ENCODE peak calls at places on chromosomes 11 and 22, in nine cellular contexts. One of them, this sample, is unnamed.
A peak's percentile ranks its signal among the peaks of the same experiment; 100 is the strongest.

GRCh38 chr22:38317237-38317994 is at the start of gene CSNK1E:
- DNase-seq in dorsolateral prefrontal cortex: peak; percentile 74
- DNase-seq in GM13977: peak; percentile 95
- DNase-seq in ovary: peak; percentile 82
- DNase-seq in astrocyte: peak; percentile 23
- DNase-seq in Peyer's patch: peak; percentile 92
- DNase-seq in PC-3: peak; percentile 57
- DNase-seq in colonic mucosa: peak; percentile 84
- DNase-seq in heart right ventricle: peak; percentile 86
- DNase-seq in this sample: peak; percentile 80

GRCh38 chr22:49014227-49015201 is 813.2 kb downstream of the BRD1 start:
- DNase-seq in dorsolateral prefrontal cortex: peak; percentile 20
- DNase-seq in colonic mucosa: peak; percentile 11
- DNase-seq in GM13977: no peak
- DNase-seq in ovary: no peak
- DNase-seq in PC-3: no peak
- DNase-seq in astrocyte: no peak
- DNase-seq in Peyer's patch: no peak
- DNase-seq in heart right ventricle: no peak
- DNase-seq in this sample: no peak

GRCh38 chr22:48493733-48494132 is 1333.9 kb downstream of the BRD1 start:
- DNase-seq in ovary: no peak
- DNase-seq in GM13977: no peak
- DNase-seq in Peyer's patch: peak; percentile 22
- DNase-seq in PC-3: no peak
- DNase-seq in dorsolateral prefrontal cortex: no peak
- DNase-seq in heart right ventricle: no peak
- DNase-seq in astrocyte: no peak
- DNase-seq in colonic mucosa: no peak
- DNase-seq in this sample: no peak

GRCh38 chr11:74169736-74170458 is 905 bp downstream of the C2CD3 start:
- DNase-seq in dorsolateral prefrontal cortex: no peak
- DNase-seq in astrocyte: no peak
- DNase-seq in heart right ventricle: no peak
- DNase-seq in PC-3: no peak
- DNase-seq in colonic mucosa: peak; percentile 20
- DNase-seq in ovary: no peak
- DNase-seq in Peyer's patch: no peak
- DNase-seq in GM13977: no peak
- DNase-seq in this sample: no peak

GRCh38 chr11:119178166-119178680 is 7.1 kb upstream of the NHERF4 start:
- DNase-seq in PC-3: no peak
- DNase-seq in GM13977: no peak
- DNase-seq in astrocyte: no peak
- DNase-seq in ovary: no peak
- DNase-seq in Peyer's patch: no peak
- DNase-seq in heart right ventricle: no peak
- DNase-seq in dorsolateral prefrontal cortex: no peak
- DNase-seq in colonic mucosa: no peak
- DNase-seq in this sample: no peak

GRCh38 chr11:124602193-124602592 is 9.0 kb upstream of the PANX3 start:
- DNase-seq in Peyer's patch: no peak
- DNase-seq in dorsolateral prefrontal cortex: no peak
- DNase-seq in GM13977: no peak
- DNase-seq in PC-3: peak; percentile 92
- DNase-seq in ovary: no peak
- DNase-seq in astrocyte: peak; percentile 39
- DNase-seq in heart right ventricle: no peak
- DNase-seq in colonic mucosa: no peak
- DNase-seq in this sample: no peak

GRCh38 chr11:77148963-77149715 is 21.1 kb downstream of the MYO7A start:
- DNase-seq in GM13977: no peak
- DNase-seq in PC-3: no peak
- DNase-seq in dorsolateral prefrontal cortex: no peak
- DNase-seq in Peyer's patch: no peak
- DNase-seq in astrocyte: no peak
- DNase-seq in heart right ventricle: no peak
- DNase-seq in ovary: no peak
- DNase-seq in colonic mucosa: no peak
- DNase-seq in this sample: no peak

GRCh38 chr11:1869427-1870325 is 16.8 kb downstream of the LSP1 start:
- DNase-seq in Peyer's patch: no peak
- DNase-seq in heart right ventricle: peak; percentile 31
- DNase-seq in PC-3: no peak
- DNase-seq in astrocyte: no peak
- DNase-seq in colonic mucosa: no peak
- DNase-seq in GM13977: no peak
- DNase-seq in dorsolateral prefrontal cortex: no peak
- DNase-seq in ovary: no peak
- DNase-seq in this sample: peak; percentile 50

GRCh38 chr11:64629796-64630562 is 39.0 kb downstream of the SLC22A12 start:
- DNase-seq in colonic mucosa: no peak
- DNase-seq in PC-3: no peak
- DNase-seq in astrocyte: no peak
- DNase-seq in Peyer's patch: no peak
- DNase-seq in ovary: no peak
- DNase-seq in GM13977: no peak
- DNase-seq in heart right ventricle: peak; percentile 34
- DNase-seq in dorsolateral prefrontal cortex: no peak
- DNase-seq in this sample: no peak

GRCh38 chr11:70759846-70760245 is 361.5 kb downstream of the CTTN start:
- DNase-seq in PC-3: no peak
- DNase-seq in astrocyte: no peak
- DNase-seq in heart right ventricle: no peak
- DNase-seq in ovary: no peak
- DNase-seq in Peyer's patch: no peak
- DNase-seq in dorsolateral prefrontal cortex: no peak
- DNase-seq in colonic mucosa: no peak
- DNase-seq in GM13977: no peak
- DNase-seq in this sample: no peak
- TF ChIP-seq CTCF in PC-3: no peak
- TF ChIP-seq CTCF in astrocyte: no peak
- TF ChIP-seq CTCF in heart right ventricle: no peak
- TF ChIP-seq CTCF in ovary: no peak
- TF ChIP-seq CTCF in Peyer's patch: no peak
- TF ChIP-seq CTCF in dorsolateral prefrontal cortex: no peak
- TF ChIP-seq CTCF in colonic mucosa: no peak
- TF ChIP-seq CTCF in GM13977: no peak
- TF ChIP-seq CTCF in this sample: no peak

GRCh38 chr11:39361557-39361956 is 2097.9 kb downstream of the LRRC4C start:
- DNase-seq in PC-3: no peak
- DNase-seq in astrocyte: no peak
- DNase-seq in GM13977: no peak
- DNase-seq in dorsolateral prefrontal cortex: no peak
- DNase-seq in ovary: no peak
- DNase-seq in colonic mucosa: no peak
- DNase-seq in heart right ventricle: no peak
- DNase-seq in Peyer's patch: no peak
- DNase-seq in this sample: no peak

GRCh38 chr11:39367526-39367925 is 2091.9 kb downstream of the LRRC4C start:
- DNase-seq in PC-3: no peak
- DNase-seq in astrocyte: no peak
- DNase-seq in GM13977: no peak
- DNase-seq in heart right ventricle: no peak
- DNase-seq in colonic mucosa: no peak
- DNase-seq in dorsolateral prefrontal cortex: no peak
- DNase-seq in Peyer's patch: no peak
- DNase-seq in ovary: no peak
- DNase-seq in this sample: no peak

GRCh38 chr11:39365809-39366436 is 2093.5 kb downstream of the LRRC4C start:
- DNase-seq in heart right ventricle: no peak
- DNase-seq in Peyer's patch: no peak
- DNase-seq in GM13977: no peak
- DNase-seq in colonic mucosa: no peak
- DNase-seq in ovary: no peak
- DNase-seq in dorsolateral prefrontal cortex: no peak
- DNase-seq in astrocyte: peak; percentile 60
- DNase-seq in PC-3: peak; percentile 75
- DNase-seq in this sample: no peak
- TF ChIP-seq CTCF in heart right ventricle: peak; percentile 32
- TF ChIP-seq CTCF in Peyer's patch: no peak
- TF ChIP-seq CTCF in GM13977: no peak
- TF ChIP-seq CTCF in colonic mucosa: no peak
- TF ChIP-seq CTCF in ovary: no peak
- TF ChIP-seq CTCF in dorsolateral prefrontal cortex: no peak
- TF ChIP-seq CTCF in astrocyte: peak; percentile 36
- TF ChIP-seq CTCF in PC-3: peak; percentile 73
- TF ChIP-seq CTCF in this sample: peak; percentile 4

DNA sequence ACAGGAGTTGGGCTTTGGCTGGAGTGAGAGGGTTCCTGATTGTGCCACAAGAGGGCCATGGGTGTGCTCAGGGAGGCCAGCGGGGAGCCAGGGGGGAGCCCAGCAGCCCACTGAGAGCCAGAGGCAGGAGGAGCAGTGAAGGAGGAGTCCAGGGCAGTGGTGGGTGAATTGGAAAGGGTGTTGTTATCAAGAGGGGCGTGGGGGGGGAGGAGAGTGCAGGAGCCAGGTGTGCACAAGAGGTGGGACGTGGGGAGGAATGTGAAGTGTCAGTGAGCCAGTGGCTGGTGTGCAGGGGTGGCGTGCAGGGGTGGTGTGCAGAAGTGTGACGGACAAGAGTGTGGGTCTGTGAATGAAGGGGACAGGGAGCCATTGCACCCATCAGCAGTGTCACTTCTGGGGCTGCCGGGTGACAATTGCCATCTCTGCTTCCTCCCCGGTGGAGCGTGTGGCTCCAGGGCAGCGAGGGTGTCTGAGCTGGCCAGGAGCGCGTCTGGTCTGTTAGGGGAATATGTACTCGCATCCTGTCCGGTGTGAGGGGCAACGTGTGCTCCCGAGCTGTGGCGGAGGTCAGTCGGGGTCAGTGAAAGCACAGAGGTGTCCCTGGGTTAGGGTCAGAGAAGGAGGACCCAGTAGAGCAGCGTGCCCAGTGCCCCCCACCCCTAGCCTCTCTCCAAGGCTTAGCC is 1.7 kb downstream of the CLCF1 start:
- DNase-seq in dorsolateral prefrontal cortex: no peak
- DNase-seq in PC-3: peak; percentile 62
- DNase-seq in ovary: no peak
- DNase-seq in astrocyte: no peak
- DNase-seq in GM13977: peak; percentile 70
- DNase-seq in colonic mucosa: peak; percentile 57
- DNase-seq in Peyer's patch: peak; percentile 74
- DNase-seq in heart right ventricle: no peak
- DNase-seq in this sample: no peak
- TF ChIP-seq CTCF in dorsolateral prefrontal cortex: no peak
- TF ChIP-seq CTCF in PC-3: peak; percentile 79
- TF ChIP-seq CTCF in ovary: no peak
- TF ChIP-seq CTCF in astrocyte: peak; percentile 37
- TF ChIP-seq CTCF in GM13977: peak; percentile 47
- TF ChIP-seq CTCF in colonic mucosa: no peak
- TF ChIP-seq CTCF in Peyer's patch: peak; percentile 58
- TF ChIP-seq CTCF in heart right ventricle: peak; percentile 43
- TF ChIP-seq CTCF in this sample: no peak

GRCh38 chr11:66639066-66639813 is 737 bp downstream of the RBM4 start:
- DNase-seq in colonic mucosa: no peak
- DNase-seq in PC-3: peak; percentile 41
- DNase-seq in dorsolateral prefrontal cortex: no peak
- DNase-seq in astrocyte: peak; percentile 22
- DNase-seq in heart right ventricle: no peak
- DNase-seq in ovary: no peak
- DNase-seq in GM13977: no peak
- DNase-seq in Peyer's patch: no peak
- DNase-seq in this sample: peak; percentile 27

GRCh38 chr11:66636411-66636810 is 2.1 kb upstream of the RBM4 start:
- DNase-seq in heart right ventricle: no peak
- DNase-seq in GM13977: no peak
- DNase-seq in colonic mucosa: no peak
- DNase-seq in astrocyte: no peak
- DNase-seq in PC-3: no peak
- DNase-seq in ovary: no peak
- DNase-seq in Peyer's patch: no peak
- DNase-seq in dorsolateral prefrontal cortex: no peak
- DNase-seq in this sample: no peak

GRCh38 chr11:66641834-66642233 is 3.3 kb downstream of the RBM4 start:
- DNase-seq in ovary: no peak
- DNase-seq in PC-3: no peak
- DNase-seq in colonic mucosa: no peak
- DNase-seq in heart right ventricle: no peak
- DNase-seq in GM13977: no peak
- DNase-seq in dorsolateral prefrontal cortex: no peak
- DNase-seq in Peyer's patch: no peak
- DNase-seq in astrocyte: peak; percentile 49
- DNase-seq in this sample: no peak

GRCh38 chr11:66637557-66638176 is 836 bp upstream of the RBM4 start:
- DNase-seq in dorsolateral prefrontal cortex: no peak
- DNase-seq in colonic mucosa: no peak
- DNase-seq in PC-3: no peak
- DNase-seq in heart right ventricle: no peak
- DNase-seq in astrocyte: no peak
- DNase-seq in ovary: no peak
- DNase-seq in Peyer's patch: no peak
- DNase-seq in GM13977: no peak
- DNase-seq in this sample: no peak

GRCh38 chr11:66638177-66639065 is at the start of gene RBM4:
- DNase-seq in astrocyte: peak; percentile 100
- DNase-seq in GM13977: peak; percentile 97
- DNase-seq in colonic mucosa: peak; percentile 99
- DNase-seq in dorsolateral prefrontal cortex: peak; percentile 99
- DNase-seq in PC-3: peak; percentile 100
- DNase-seq in heart right ventricle: peak; percentile 93
- DNase-seq in ovary: peak; percentile 96
- DNase-seq in Peyer's patch: peak; percentile 99
- DNase-seq in this sample: peak; percentile 93
- TF ChIP-seq CTCF in astrocyte: no peak
- TF ChIP-seq CTCF in GM13977: peak; percentile 1
- TF ChIP-seq CTCF in colonic mucosa: no peak
- TF ChIP-seq CTCF in dorsolateral prefrontal cortex: no peak
- TF ChIP-seq CTCF in PC-3: no peak
- TF ChIP-seq CTCF in heart right ventricle: peak; percentile 13
- TF ChIP-seq CTCF in ovary: no peak
- TF ChIP-seq CTCF in Peyer's patch: peak; percentile 15
- TF ChIP-seq CTCF in this sample: no peak